ENCODE peak calls at places on chromosome 1, in six cellular contexts. One of them, this sample, is unnamed.

GRCh38 chr1:64136749-64137568 is 66.5 kb upstream of the UBE2U start:
- DNase-seq in T-helper 17 cell: peak; percentile 33
- DNase-seq in LHCN-M2: peak; percentile 96
- DNase-seq in fibroblast of the conjunctiva: peak; percentile 94
- DNase-seq in activated CD4-positive, alpha-beta T cell treated with anti-CD3 and anti-CD28 coated beads, Interleukin-2, amount 10 ng/mL, durations not matched to agents 7 days and 5 days: peak; percentile 75
- DNase-seq in hypothalamus: peak; percentile 34
- DNase-seq in this sample: peak; percentile 77

GRCh38 chr1:119141020-119141424 is 569 bp upstream of the WARS2 start:
- DNase-seq in T-helper 17 cell: no peak
- DNase-seq in LHCN-M2: peak; percentile 30
- DNase-seq in fibroblast of the conjunctiva: no peak
- DNase-seq in activated CD4-positive, alpha-beta T cell treated with anti-CD3 and anti-CD28 coated beads, Interleukin-2, amount 10 ng/mL, durations not matched to agents 7 days and 5 days: peak; percentile 41
- DNase-seq in hypothalamus: no peak
- DNase-seq in this sample: no peak

GRCh38 chr1:156060937-156061636 is at the start of gene RAB25:
- DNase-seq in T-helper 17 cell: no peak
- DNase-seq in LHCN-M2: no peak
- DNase-seq in fibroblast of the conjunctiva: no peak
- DNase-seq in activated CD4-positive, alpha-beta T cell treated with anti-CD3 and anti-CD28 coated beads, Interleukin-2, amount 10 ng/mL, durations not matched to agents 7 days and 5 days: no peak
- DNase-seq in hypothalamus: no peak
- DNase-seq in this sample: peak; percentile 63

GRCh38 chr1:22275626-22276395 is 132.9 kb upstream of the WNT4 start:
- DNase-seq in T-helper 17 cell: no peak
- DNase-seq in LHCN-M2: peak; percentile 24
- DNase-seq in fibroblast of the conjunctiva: peak; percentile 26
- DNase-seq in activated CD4-positive, alpha-beta T cell treated with anti-CD3 and anti-CD28 coated beads, Interleukin-2, amount 10 ng/mL, durations not matched to agents 7 days and 5 days: peak; percentile 27
- DNase-seq in hypothalamus: no peak
- DNase-seq in this sample: no peak

GRCh38 chr1:206512521-206513180 is 5.3 kb downstream of the RASSF5 start:
- DNase-seq in T-helper 17 cell: no peak
- DNase-seq in LHCN-M2: no peak
- DNase-seq in fibroblast of the conjunctiva: no peak
- DNase-seq in activated CD4-positive, alpha-beta T cell treated with anti-CD3 and anti-CD28 coated beads, Interleukin-2, amount 10 ng/mL, durations not matched to agents 7 days and 5 days: no peak
- DNase-seq in hypothalamus: no peak
- DNase-seq in this sample: no peak

GRCh38 chr1:15742339-15742801 is at the start of gene TMEM82:
- DNase-seq in T-helper 17 cell: no peak
- DNase-seq in LHCN-M2: no peak
- DNase-seq in fibroblast of the conjunctiva: no peak
- DNase-seq in activated CD4-positive, alpha-beta T cell treated with anti-CD3 and anti-CD28 coated beads, Interleukin-2, amount 10 ng/mL, durations not matched to agents 7 days and 5 days: no peak
- DNase-seq in hypothalamus: no peak
- DNase-seq in this sample: no peak

GRCh38 chr1:111535256-111536191 is 32.1 kb upstream of the ADORA3 start:
- DNase-seq in T-helper 17 cell: no peak
- DNase-seq in LHCN-M2: no peak
- DNase-seq in fibroblast of the conjunctiva: no peak
- DNase-seq in activated CD4-positive, alpha-beta T cell treated with anti-CD3 and anti-CD28 coated beads, Interleukin-2, amount 10 ng/mL, durations not matched to agents 7 days and 5 days: no peak
- DNase-seq in hypothalamus: no peak
- DNase-seq in this sample: no peak

GRCh38 chr1:230572121-230573083 is 69.9 kb upstream of the COG2 start:
- DNase-seq in T-helper 17 cell: no peak
- DNase-seq in LHCN-M2: no peak
- DNase-seq in fibroblast of the conjunctiva: no peak
- DNase-seq in activated CD4-positive, alpha-beta T cell treated with anti-CD3 and anti-CD28 coated beads, Interleukin-2, amount 10 ng/mL, durations not matched to agents 7 days and 5 days: no peak
- DNase-seq in hypothalamus: no peak
- DNase-seq in this sample: no peak

GRCh38 chr1:156461781-156462647 is 38.6 kb downstream of the MEF2D start:
- DNase-seq in T-helper 17 cell: no peak
- DNase-seq in LHCN-M2: no peak
- DNase-seq in fibroblast of the conjunctiva: no peak
- DNase-seq in activated CD4-positive, alpha-beta T cell treated with anti-CD3 and anti-CD28 coated beads, Interleukin-2, amount 10 ng/mL, durations not matched to agents 7 days and 5 days: no peak
- DNase-seq in hypothalamus: no peak
- DNase-seq in this sample: no peak

GRCh38 chr1:77370588-77371306 is 88.9 kb downstream of the AK5 start:
- DNase-seq in T-helper 17 cell: no peak
- DNase-seq in LHCN-M2: peak; percentile 99
- DNase-seq in fibroblast of the conjunctiva: peak; percentile 32
- DNase-seq in activated CD4-positive, alpha-beta T cell treated with anti-CD3 and anti-CD28 coated beads, Interleukin-2, amount 10 ng/mL, durations not matched to agents 7 days and 5 days: no peak
- DNase-seq in hypothalamus: no peak
- DNase-seq in this sample: no peak

GRCh38 chr1:147225193-147225730 is at the start of gene FMO5:
- DNase-seq in T-helper 17 cell: peak; percentile 31
- DNase-seq in LHCN-M2: peak; percentile 81
- DNase-seq in fibroblast of the conjunctiva: peak; percentile 41
- DNase-seq in activated CD4-positive, alpha-beta T cell treated with anti-CD3 and anti-CD28 coated beads, Interleukin-2, amount 10 ng/mL, durations not matched to agents 7 days and 5 days: peak; percentile 61
- DNase-seq in hypothalamus: no peak
- DNase-seq in this sample: no peak

GRCh38 chr1:115258302-115258866 is 79.7 kb downstream of the NGF start:
- DNase-seq in T-helper 17 cell: no peak
- DNase-seq in LHCN-M2: peak; percentile 56
- DNase-seq in fibroblast of the conjunctiva: peak; percentile 58
- DNase-seq in activated CD4-positive, alpha-beta T cell treated with anti-CD3 and anti-CD28 coated beads, Interleukin-2, amount 10 ng/mL, durations not matched to agents 7 days and 5 days: no peak
- DNase-seq in hypothalamus: no peak
- DNase-seq in this sample: no peak

GRCh38 chr1:99176753-99177152 is 87.5 kb upstream of the PLPPR4 start:
- DNase-seq in T-helper 17 cell: no peak
- DNase-seq in LHCN-M2: peak; percentile 84
- DNase-seq in fibroblast of the conjunctiva: no peak
- DNase-seq in activated CD4-positive, alpha-beta T cell treated with anti-CD3 and anti-CD28 coated beads, Interleukin-2, amount 10 ng/mL, durations not matched to agents 7 days and 5 days: no peak
- DNase-seq in hypothalamus: no peak
- DNase-seq in this sample: no peak

GRCh38 chr1:147567594-147568381 is 26.5 kb downstream of the BCL9 start:
- DNase-seq in T-helper 17 cell: no peak
- DNase-seq in LHCN-M2: no peak
- DNase-seq in fibroblast of the conjunctiva: no peak
- DNase-seq in activated CD4-positive, alpha-beta T cell treated with anti-CD3 and anti-CD28 coated beads, Interleukin-2, amount 10 ng/mL, durations not matched to agents 7 days and 5 days: no peak
- DNase-seq in hypothalamus: no peak
- DNase-seq in this sample: no peak

GRCh38 chr1:232587141-232588008 is 42.6 kb downstream of the SIPA1L2 start:
- DNase-seq in T-helper 17 cell: no peak
- DNase-seq in LHCN-M2: no peak
- DNase-seq in fibroblast of the conjunctiva: no peak
- DNase-seq in activated CD4-positive, alpha-beta T cell treated with anti-CD3 and anti-CD28 coated beads, Interleukin-2, amount 10 ng/mL, durations not matched to agents 7 days and 5 days: no peak
- DNase-seq in hypothalamus: no peak
- DNase-seq in this sample: no peak

GRCh38 chr1:22291057-22291456 is 148.2 kb upstream of the WNT4 start:
- DNase-seq in T-helper 17 cell: no peak
- DNase-seq in LHCN-M2: no peak
- DNase-seq in fibroblast of the conjunctiva: no peak
- DNase-seq in activated CD4-positive, alpha-beta T cell treated with anti-CD3 and anti-CD28 coated beads, Interleukin-2, amount 10 ng/mL, durations not matched to agents 7 days and 5 days: no peak
- DNase-seq in hypothalamus: no peak
- DNase-seq in this sample: no peak

GRCh38 chr1:246771366-246771765 is 47.2 kb downstream of the SCCPDH start:
- DNase-seq in T-helper 17 cell: no peak
- DNase-seq in LHCN-M2: no peak
- DNase-seq in fibroblast of the conjunctiva: no peak
- DNase-seq in activated CD4-positive, alpha-beta T cell treated with anti-CD3 and anti-CD28 coated beads, Interleukin-2, amount 10 ng/mL, durations not matched to agents 7 days and 5 days: no peak
- DNase-seq in hypothalamus: no peak
- DNase-seq in this sample: no peak

This sample was measured in SK-N-MC.